ENCODE peak calls at places on chromosome 15, in five cellular contexts. E is HepG2, K is ovary, C is tibial nerve, Q is adrenal gland. W is an unnamed sample.

GRCh38 chr15:69562564-69562963 is 109.9 kb downstream of the RPLP1 start:
- DNase-seq in E (no peak), K (no peak), C (no peak), Q (no peak), W (no peak)

GRCh38 chr15:82570721-82571519 is 30.7 kb upstream of the RPS17 start:
- DNase-seq in E (no peak), K (peak), C (no peak), Q (no peak), W (no peak)

GRCh38 chr15:55108858-55109518 is 87.8 kb downstream of the RSL24D1 start:
- DNase-seq in E (peak), K (peak), C (peak), Q (peak), W (peak)

GRCh38 chr15:58043192-58043903 is 22.2 kb downstream of the ALDH1A2 start:
- DNase-seq in E (peak), K (no peak), C (peak), Q (peak), W (peak)

GRCh38 chr15:50353251-50353998 is 1.6 kb downstream of the GABPB1 start:
- DNase-seq in E (no peak), K (no peak), C (no peak), Q (no peak), W (no peak)

GRCh38 chr15:93141373-93141790 is 52.4 kb upstream of the RGMA start:
- DNase-seq in E (no peak), K (no peak), C (no peak), Q (no peak), W (no peak)

GRCh38 chr15:89662893-89663673 is 7.8 kb upstream of the KIF7 start:
- DNase-seq in E (no peak), K (peak), C (peak), Q (peak), W (no peak)

GRCh38 chr15:31483924-31484368 is 157.3 kb downstream of the KLF13 start:
- DNase-seq in E (no peak), K (no peak), C (no peak), Q (no peak), W (no peak)

GRCh38 chr15:76056931-76057330 is 2.9 kb upstream of the TMEM266 start:
- DNase-seq in E (no peak), K (no peak), C (no peak), Q (no peak), W (no peak)

GRCh38 chr15:89356634-89357298 is 22.1 kb upstream of the POLG start:
- DNase-seq in E (no peak), K (no peak), C (no peak), Q (peak), W (no peak)

GRCh38 chr15:100101389-100102089 is 240.2 kb downstream of the ADAMTS17 start:
- DNase-seq in E (no peak), K (no peak), C (peak), Q (no peak), W (no peak)

GRCh38 chr15:29570121-29570930 is 251.9 kb downstream of the TJP1 start:
- DNase-seq in E (no peak), K (no peak), C (no peak), Q (no peak), W (no peak)
- H3K4me3 ChIP-seq in E (no peak), K (peak), C (peak), Q (no peak), W (peak)

DNA sequence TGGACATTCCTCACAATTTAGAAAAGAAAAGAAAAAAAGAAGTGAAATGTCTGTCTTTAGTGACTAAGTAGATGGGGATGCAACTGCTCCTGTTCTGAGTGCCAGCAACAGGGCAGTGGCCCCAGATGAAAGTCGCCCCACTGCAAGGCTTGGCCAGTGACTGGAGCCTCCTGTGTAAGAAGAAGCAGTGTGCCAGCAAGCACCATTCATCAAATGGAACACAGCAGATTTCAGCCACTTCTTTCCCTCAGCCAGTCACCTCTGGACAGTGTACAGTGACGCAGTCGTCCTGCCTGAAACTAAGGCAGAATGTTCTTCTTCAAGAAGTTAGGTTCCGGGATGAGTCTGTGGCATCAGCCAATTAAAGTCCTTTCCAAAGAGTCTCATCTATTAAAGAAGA is 91.4 kb downstream of the FSIP1 start:
- DNase-seq in E (no peak), K (no peak), C (no peak), Q (no peak), W (no peak)
- TF ChIP-seq POLR2A in E (no peak), K (no peak), C (no peak), Q (no peak), W (no peak)

GRCh38 chr15:63077952-63078351 is 35.4 kb downstream of the TPM1 start:
- DNase-seq in E (no peak), K (no peak), C (no peak), Q (no peak), W (no peak)

GRCh38 chr15:63075072-63075995 is 32.8 kb downstream of the TPM1 start:
- DNase-seq in E (no peak), K (peak), C (no peak), Q (peak), W (no peak)

GRCh38 chr15:63073497-63074172 is 31.1 kb downstream of the TPM1 start:
- DNase-seq in E (no peak), K (no peak), C (no peak), Q (no peak), W (peak)

GRCh38 chr15:63072809-63073277 is 30.3 kb downstream of the TPM1 start:
- DNase-seq in E (no peak), K (no peak), C (no peak), Q (no peak), W (no peak)

DNA sequence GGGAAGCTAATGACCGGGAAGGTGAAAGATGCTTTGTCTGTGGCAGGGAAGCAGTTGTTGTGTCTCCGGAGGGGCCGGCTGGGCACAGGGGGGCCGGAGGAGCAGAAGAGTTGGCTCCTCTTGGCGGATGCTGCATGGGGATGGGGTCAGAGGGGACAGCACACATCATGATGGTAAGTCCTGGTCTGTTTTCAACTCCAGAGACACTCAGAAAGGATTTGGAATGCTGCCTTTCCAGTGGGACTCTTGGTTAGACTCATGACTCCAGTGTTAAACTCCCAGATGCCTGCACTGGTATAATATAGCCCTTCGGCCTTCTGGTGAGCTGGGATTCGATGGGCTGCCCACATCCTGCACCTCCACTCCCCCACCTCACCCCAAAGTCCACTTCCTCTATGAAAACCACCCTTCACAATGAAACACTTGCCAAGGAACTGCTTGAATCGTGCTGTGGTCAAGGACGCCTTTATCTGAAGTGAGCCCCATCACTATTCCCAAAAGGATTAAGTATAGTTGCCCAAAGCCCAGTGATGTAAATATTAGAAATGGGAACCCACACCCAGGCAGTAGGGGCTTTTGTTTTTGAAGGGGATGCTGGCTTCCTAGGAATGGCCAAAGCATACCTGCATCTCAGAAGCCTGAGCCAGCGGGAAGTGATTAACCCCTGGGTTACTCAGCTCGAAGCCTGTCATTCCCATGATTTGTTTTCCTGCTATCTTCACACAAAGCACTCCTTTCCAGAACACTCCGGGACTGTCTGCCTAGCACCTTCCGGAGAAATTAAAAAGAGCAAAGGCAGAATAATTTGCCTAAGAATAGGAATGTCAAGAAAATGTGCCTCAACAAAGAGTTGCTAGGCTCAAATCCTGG is 33.8 kb downstream of the TPM1 start:
- DNase-seq in E (no peak), K (peak), C (no peak), Q (no peak), W (no peak)
- H3K4me3 ChIP-seq in E (no peak), K (no peak), C (no peak), Q (no peak), W (no peak)

DNA sequence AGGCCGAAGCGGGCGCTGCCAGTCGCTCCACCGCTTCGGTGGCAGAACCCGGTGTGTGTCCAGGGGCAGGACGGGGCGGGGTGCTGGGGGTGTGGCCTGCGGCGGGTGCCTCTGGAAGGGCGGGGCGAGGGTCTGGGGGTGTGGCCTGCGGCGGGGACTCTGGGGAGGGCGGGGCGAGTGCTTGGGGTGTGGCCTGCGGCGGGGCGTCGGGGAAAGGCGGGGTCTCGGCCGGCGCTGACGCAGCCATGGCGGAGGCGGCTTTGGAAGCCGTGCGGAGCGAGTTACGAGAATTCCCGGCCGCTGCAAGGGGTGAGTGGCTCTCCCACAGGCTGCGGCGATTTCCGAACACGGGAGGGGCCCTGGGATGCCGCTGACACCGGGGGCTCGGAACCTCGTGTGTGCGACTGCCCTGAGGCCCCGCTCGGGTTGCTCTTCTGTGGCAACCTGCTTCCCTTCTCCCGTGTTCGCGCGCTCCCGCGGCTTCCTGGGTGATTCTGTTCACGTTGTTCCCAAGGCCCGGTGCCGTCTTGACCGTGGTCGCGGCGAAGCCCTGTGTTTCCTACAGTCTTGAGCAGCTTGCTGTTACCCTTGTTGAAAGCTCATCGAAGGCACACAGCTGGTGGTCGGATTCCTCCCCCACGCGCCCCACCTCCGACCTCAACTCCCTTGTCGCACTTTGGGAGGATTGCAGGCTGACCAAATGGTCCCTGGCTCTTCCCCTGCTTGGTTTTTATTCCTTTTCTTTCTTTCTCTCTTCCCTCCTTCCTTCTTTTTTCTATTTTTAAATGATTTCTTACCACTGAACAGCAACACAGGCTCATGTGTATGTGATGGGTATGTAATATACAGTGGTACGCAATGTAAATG is at the start of gene JMJD7:
- DNase-seq in E (peak), K (peak), C (peak), Q (peak), W (peak)
- TF ChIP-seq POLR2A in E (peak), K (peak), C (peak), Q (peak), W (peak)

DNA sequence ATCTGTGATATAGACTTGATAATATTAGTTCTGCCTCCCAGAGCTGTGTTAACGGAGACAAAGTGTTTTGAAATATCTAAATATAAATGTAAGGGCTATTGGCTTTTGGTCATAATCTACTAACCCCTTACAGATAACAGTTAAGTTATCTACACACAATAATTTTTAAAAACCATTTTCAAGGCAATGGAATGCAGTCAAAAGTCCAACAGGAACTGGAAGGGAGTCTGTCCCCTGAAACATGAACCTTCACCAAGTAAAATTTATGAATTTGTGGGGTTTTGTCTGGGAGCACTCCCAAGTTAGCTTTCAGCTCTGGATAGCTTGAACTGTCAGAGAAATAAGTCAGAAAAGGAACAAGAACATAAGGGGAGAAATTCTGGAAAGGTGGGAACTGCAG is 312.3 kb upstream of the ICE2 start:
- DNase-seq in E (no peak), K (no peak), C (no peak), Q (no peak), W (no peak)
- H3K4me3 ChIP-seq in E (no peak), K (no peak), C (no peak), Q (no peak), W (no peak)

GRCh38 chr15:37112171-37112570 is 11.8 kb upstream of the MEIS2 start:
- DNase-seq in E (no peak), K (no peak), C (no peak), Q (no peak), W (no peak)

GRCh38 chr15:37109952-37110630 is 9.7 kb upstream of the MEIS2 start:
- DNase-seq in E (no peak), K (no peak), C (no peak), Q (peak), W (no peak)

GRCh38 chr15:37112963-37113362 is 12.6 kb upstream of the MEIS2 start:
- DNase-seq in E (no peak), K (no peak), C (no peak), Q (no peak), W (no peak)

GRCh38 chr15:37109151-37109912 is 9.0 kb upstream of the MEIS2 start:
- DNase-seq in E (no peak), K (no peak), C (no peak), Q (peak), W (no peak)

GRCh38 chr15:37111427-37111717 is 11.0 kb upstream of the MEIS2 start:
- DNase-seq in E (no peak), K (no peak), C (no peak), Q (no peak), W (no peak)
- TF ChIP-seq POLR2A in E (no peak), K (no peak), C (no peak), Q (no peak), W (no peak)

GRCh38 chr15:74245342-74245931 is 9.3 kb downstream of the CCDC33 start:
- DNase-seq in E (no peak), K (no peak), C (no peak), Q (no peak), W (no peak)
- H3K4me3 ChIP-seq in E (no peak), K (no peak), C (no peak), Q (no peak), W (no peak)

DNA sequence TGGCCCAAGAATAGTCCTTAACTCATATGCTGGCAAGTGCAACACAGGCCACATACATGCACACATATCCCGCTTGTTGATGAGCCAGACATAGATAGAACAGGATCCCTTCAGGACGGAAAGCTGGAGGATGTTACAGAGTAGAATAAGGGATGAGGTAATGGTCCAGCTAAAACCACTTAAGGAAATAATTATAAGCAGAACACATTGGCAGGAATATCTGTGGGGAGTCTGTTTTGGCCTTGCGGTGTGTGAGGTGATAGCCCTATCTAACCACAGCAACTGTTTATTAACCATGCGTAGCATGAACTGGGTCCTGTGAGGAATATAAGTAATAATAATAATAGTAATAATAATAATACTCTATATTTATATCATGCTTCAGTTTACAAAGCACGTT is 25.0 kb downstream of the SCG3 start:
- DNase-seq in E (no peak), K (no peak), C (no peak), Q (no peak), W (no peak)
- TF ChIP-seq POLR2A in E (no peak), K (no peak), C (no peak), Q (no peak), W (no peak)

GRCh38 chr15:40339621-40339945 is 1.2 kb downstream of the CCDC9B start:
- DNase-seq in E (no peak), K (peak), C (no peak), Q (no peak), W (no peak)
- H3K4me3 ChIP-seq in E (peak), K (peak), C (peak), Q (no peak), W (no peak)